ENCODE peak calls at places on chromosomes 1 and 21, in ten cellular contexts. One of them, this sample, is unnamed.

GRCh38 chr21:14273736-14274538 is 58.0 kb downstream of the RBM11 start:
- DNase-seq in lower lobe of right lung: peak
- DNase-seq in breast epithelium: peak
- DNase-seq in effector memory CD4-positive, alpha-beta T cell: no peak
- DNase-seq in sigmoid colon: no peak
- DNase-seq in hepatocyte: peak
- DNase-seq in thoracic aorta: no peak
- DNase-seq in mammary epithelial cell: peak
- DNase-seq in lung: peak
- DNase-seq in heart left ventricle: peak
- DNase-seq in this sample: peak

GRCh38 chr1:222994506-222995229 is 148.4 kb downstream of the TLR5 start:
- DNase-seq in lung: no peak
- DNase-seq in breast epithelium: no peak
- DNase-seq in heart left ventricle: no peak
- DNase-seq in sigmoid colon: no peak
- DNase-seq in hepatocyte: no peak
- DNase-seq in mammary epithelial cell: peak
- DNase-seq in lower lobe of right lung: no peak
- DNase-seq in effector memory CD4-positive, alpha-beta T cell: no peak
- DNase-seq in thoracic aorta: no peak
- DNase-seq in this sample: no peak

GRCh38 chr1:200242379-200243041 is 167.3 kb downstream of the ZNF281 start:
- DNase-seq in effector memory CD4-positive, alpha-beta T cell: no peak
- DNase-seq in lower lobe of right lung: no peak
- DNase-seq in breast epithelium: no peak
- DNase-seq in sigmoid colon: no peak
- DNase-seq in lung: no peak
- DNase-seq in thoracic aorta: no peak
- DNase-seq in hepatocyte: peak
- DNase-seq in mammary epithelial cell: no peak
- DNase-seq in heart left ventricle: peak
- DNase-seq in this sample: no peak

GRCh38 chr21:45022348-45022675 is 52.1 kb upstream of the ADARB1 start:
- DNase-seq in mammary epithelial cell: no peak
- DNase-seq in hepatocyte: peak
- DNase-seq in effector memory CD4-positive, alpha-beta T cell: no peak
- DNase-seq in thoracic aorta: no peak
- DNase-seq in lung: no peak
- DNase-seq in sigmoid colon: peak
- DNase-seq in heart left ventricle: peak
- DNase-seq in lower lobe of right lung: no peak
- DNase-seq in breast epithelium: no peak
- DNase-seq in this sample: peak

GRCh38 chr1:16888806-16889178 is 7.0 kb upstream of the RNU1-2 start:
- DNase-seq in mammary epithelial cell: no peak
- DNase-seq in effector memory CD4-positive, alpha-beta T cell: no peak
- DNase-seq in lung: no peak
- DNase-seq in lower lobe of right lung: no peak
- DNase-seq in heart left ventricle: no peak
- DNase-seq in hepatocyte: no peak
- DNase-seq in thoracic aorta: no peak
- DNase-seq in breast epithelium: no peak
- DNase-seq in sigmoid colon: no peak
- DNase-seq in this sample: no peak

GRCh38 chr1:228837817-228838716 is 102.8 kb downstream of the RHOU start:
- DNase-seq in heart left ventricle: peak
- DNase-seq in hepatocyte: peak
- DNase-seq in effector memory CD4-positive, alpha-beta T cell: no peak
- DNase-seq in thoracic aorta: no peak
- DNase-seq in sigmoid colon: peak
- DNase-seq in lung: peak
- DNase-seq in lower lobe of right lung: peak
- DNase-seq in breast epithelium: peak
- DNase-seq in mammary epithelial cell: peak
- DNase-seq in this sample: no peak

GRCh38 chr1:17462677-17463076 is 23.2 kb upstream of the RCC2 start:
- DNase-seq in thoracic aorta: no peak
- DNase-seq in lower lobe of right lung: no peak
- DNase-seq in effector memory CD4-positive, alpha-beta T cell: no peak
- DNase-seq in sigmoid colon: no peak
- DNase-seq in hepatocyte: no peak
- DNase-seq in heart left ventricle: no peak
- DNase-seq in mammary epithelial cell: no peak
- DNase-seq in lung: no peak
- DNase-seq in breast epithelium: no peak
- DNase-seq in this sample: no peak

GRCh38 chr1:56374026-56374974 is 205.1 kb downstream of the PLPP3 start:
- DNase-seq in heart left ventricle: no peak
- DNase-seq in lower lobe of right lung: no peak
- DNase-seq in mammary epithelial cell: no peak
- DNase-seq in breast epithelium: no peak
- DNase-seq in sigmoid colon: peak
- DNase-seq in effector memory CD4-positive, alpha-beta T cell: no peak
- DNase-seq in lung: no peak
- DNase-seq in thoracic aorta: no peak
- DNase-seq in hepatocyte: peak
- DNase-seq in this sample: no peak

GRCh38 chr1:174584071-174584470 is 136.3 kb downstream of the GPR52 start:
- DNase-seq in hepatocyte: no peak
- DNase-seq in sigmoid colon: no peak
- DNase-seq in effector memory CD4-positive, alpha-beta T cell: no peak
- DNase-seq in thoracic aorta: no peak
- DNase-seq in mammary epithelial cell: peak
- DNase-seq in lower lobe of right lung: no peak
- DNase-seq in breast epithelium: no peak
- DNase-seq in heart left ventricle: no peak
- DNase-seq in lung: no peak
- DNase-seq in this sample: no peak

GRCh38 chr1:33234588-33234990 is 21.7 kb upstream of the ZNF362 start:
- DNase-seq in sigmoid colon: no peak
- DNase-seq in lung: no peak
- DNase-seq in breast epithelium: no peak
- DNase-seq in hepatocyte: no peak
- DNase-seq in lower lobe of right lung: no peak
- DNase-seq in heart left ventricle: no peak
- DNase-seq in effector memory CD4-positive, alpha-beta T cell: no peak
- DNase-seq in thoracic aorta: no peak
- DNase-seq in mammary epithelial cell: no peak
- DNase-seq in this sample: peak

GRCh38 chr1:221714227-221715116 is 27.4 kb downstream of the DUSP10 start:
- DNase-seq in thoracic aorta: no peak
- DNase-seq in lower lobe of right lung: no peak
- DNase-seq in sigmoid colon: no peak
- DNase-seq in lung: no peak
- DNase-seq in heart left ventricle: no peak
- DNase-seq in effector memory CD4-positive, alpha-beta T cell: no peak
- DNase-seq in breast epithelium: no peak
- DNase-seq in hepatocyte: no peak
- DNase-seq in mammary epithelial cell: no peak
- DNase-seq in this sample: peak

GRCh38 chr1:205916541-205916940 is 26.7 kb downstream of the SLC26A9 start:
- DNase-seq in heart left ventricle: no peak
- DNase-seq in sigmoid colon: no peak
- DNase-seq in effector memory CD4-positive, alpha-beta T cell: no peak
- DNase-seq in thoracic aorta: no peak
- DNase-seq in hepatocyte: no peak
- DNase-seq in mammary epithelial cell: peak
- DNase-seq in lung: no peak
- DNase-seq in lower lobe of right lung: no peak
- DNase-seq in breast epithelium: no peak
- DNase-seq in this sample: no peak

GRCh38 chr1:203167026-203167912 is 8.4 kb downstream of the MYBPH start:
- DNase-seq in breast epithelium: no peak
- DNase-seq in thoracic aorta: no peak
- DNase-seq in lower lobe of right lung: no peak
- DNase-seq in lung: no peak
- DNase-seq in sigmoid colon: no peak
- DNase-seq in mammary epithelial cell: no peak
- DNase-seq in hepatocyte: no peak
- DNase-seq in effector memory CD4-positive, alpha-beta T cell: no peak
- DNase-seq in heart left ventricle: no peak
- DNase-seq in this sample: no peak

GRCh38 chr1:203165800-203166161 is 9.8 kb downstream of the MYBPH start:
- DNase-seq in lung: no peak
- DNase-seq in heart left ventricle: no peak
- DNase-seq in mammary epithelial cell: no peak
- DNase-seq in effector memory CD4-positive, alpha-beta T cell: no peak
- DNase-seq in breast epithelium: no peak
- DNase-seq in sigmoid colon: no peak
- DNase-seq in lower lobe of right lung: no peak
- DNase-seq in thoracic aorta: no peak
- DNase-seq in hepatocyte: no peak
- DNase-seq in this sample: no peak

GRCh38 chr1:203167913-203168200 is 7.8 kb downstream of the MYBPH start:
- DNase-seq in thoracic aorta: no peak
- DNase-seq in lower lobe of right lung: no peak
- DNase-seq in lung: no peak
- DNase-seq in sigmoid colon: no peak
- DNase-seq in breast epithelium: no peak
- DNase-seq in hepatocyte: no peak
- DNase-seq in heart left ventricle: no peak
- DNase-seq in mammary epithelial cell: no peak
- DNase-seq in effector memory CD4-positive, alpha-beta T cell: no peak
- DNase-seq in this sample: no peak

GRCh38 chr1:203165101-203165799 is 10.4 kb downstream of the MYBPH start:
- DNase-seq in mammary epithelial cell: no peak
- DNase-seq in breast epithelium: no peak
- DNase-seq in effector memory CD4-positive, alpha-beta T cell: no peak
- DNase-seq in heart left ventricle: no peak
- DNase-seq in sigmoid colon: no peak
- DNase-seq in hepatocyte: no peak
- DNase-seq in lower lobe of right lung: peak
- DNase-seq in thoracic aorta: no peak
- DNase-seq in lung: no peak
- DNase-seq in this sample: no peak

GRCh38 chr1:203166192-203166940 is 9.3 kb downstream of the MYBPH start:
- DNase-seq in heart left ventricle: no peak
- DNase-seq in mammary epithelial cell: no peak
- DNase-seq in hepatocyte: peak
- DNase-seq in sigmoid colon: no peak
- DNase-seq in lung: no peak
- DNase-seq in effector memory CD4-positive, alpha-beta T cell: no peak
- DNase-seq in lower lobe of right lung: no peak
- DNase-seq in breast epithelium: no peak
- DNase-seq in thoracic aorta: no peak
- DNase-seq in this sample: peak
- H3K27ac ChIP-seq in heart left ventricle: no peak
- H3K27ac ChIP-seq in mammary epithelial cell: no peak
- H3K27ac ChIP-seq in hepatocyte: no peak
- H3K27ac ChIP-seq in sigmoid colon: no peak
- H3K27ac ChIP-seq in lung: no peak
- H3K27ac ChIP-seq in effector memory CD4-positive, alpha-beta T cell: no peak
- H3K27ac ChIP-seq in lower lobe of right lung: no peak
- H3K27ac ChIP-seq in breast epithelium: no peak
- H3K27ac ChIP-seq in thoracic aorta: no peak
- H3K27ac ChIP-seq in this sample: no peak

DNA sequence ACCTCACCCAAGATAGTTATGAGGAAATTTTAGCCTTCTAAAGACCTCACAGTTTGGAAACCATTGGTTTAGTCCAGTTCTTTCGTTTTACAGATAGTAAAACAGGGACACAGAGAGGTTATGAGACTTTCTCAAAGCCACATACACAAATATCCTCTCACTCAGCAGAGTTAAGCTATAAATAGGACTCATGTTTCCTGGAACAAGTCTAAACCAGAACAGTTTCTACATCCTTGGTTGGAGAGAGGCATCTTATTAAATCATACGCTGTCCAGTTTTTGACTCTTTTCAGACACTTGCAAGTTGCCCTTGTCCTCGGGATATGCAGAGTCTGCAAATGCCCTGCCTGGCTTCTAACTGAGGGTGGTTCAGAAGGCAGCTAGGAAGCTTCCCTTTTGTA is 462.1 kb upstream of the DEPDC1 start:
- DNase-seq in effector memory CD4-positive, alpha-beta T cell: no peak
- DNase-seq in thoracic aorta: no peak
- DNase-seq in lung: no peak
- DNase-seq in lower lobe of right lung: no peak
- DNase-seq in mammary epithelial cell: no peak
- DNase-seq in heart left ventricle: no peak
- DNase-seq in hepatocyte: no peak
- DNase-seq in sigmoid colon: no peak
- DNase-seq in breast epithelium: no peak
- DNase-seq in this sample: no peak
- H3K4me3 ChIP-seq in effector memory CD4-positive, alpha-beta T cell: no peak
- H3K4me3 ChIP-seq in thoracic aorta: peak
- H3K4me3 ChIP-seq in lung: no peak
- H3K4me3 ChIP-seq in lower lobe of right lung: no peak
- H3K4me3 ChIP-seq in mammary epithelial cell: no peak
- H3K4me3 ChIP-seq in heart left ventricle: no peak
- H3K4me3 ChIP-seq in hepatocyte: no peak
- H3K4me3 ChIP-seq in sigmoid colon: no peak
- H3K4me3 ChIP-seq in breast epithelium: no peak
- H3K4me3 ChIP-seq in this sample: no peak

DNA sequence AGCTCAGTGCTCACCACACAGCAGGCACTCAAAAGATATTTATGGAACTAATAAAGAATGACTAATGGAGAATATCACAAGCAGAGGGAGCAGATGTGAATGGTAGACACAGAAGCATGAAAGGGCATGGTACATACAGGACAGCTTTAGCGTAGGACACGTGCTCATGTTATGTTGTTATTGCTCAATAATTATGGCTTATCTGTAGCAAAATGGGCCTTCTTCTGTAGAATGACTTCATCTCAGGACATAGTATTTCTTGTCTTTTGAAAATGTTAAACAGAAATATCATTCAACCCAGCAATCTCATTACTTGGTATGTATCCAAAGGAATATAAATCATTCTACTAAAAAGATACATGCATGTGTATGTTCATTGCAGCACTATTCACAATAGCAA is 58.9 kb upstream of the EXO1 start:
- DNase-seq in breast epithelium: no peak
- DNase-seq in sigmoid colon: no peak
- DNase-seq in effector memory CD4-positive, alpha-beta T cell: no peak
- DNase-seq in heart left ventricle: no peak
- DNase-seq in mammary epithelial cell: no peak
- DNase-seq in lung: no peak
- DNase-seq in hepatocyte: no peak
- DNase-seq in lower lobe of right lung: no peak
- DNase-seq in thoracic aorta: no peak
- DNase-seq in this sample: no peak
- H3K27ac ChIP-seq in breast epithelium: no peak
- H3K27ac ChIP-seq in sigmoid colon: no peak
- H3K27ac ChIP-seq in effector memory CD4-positive, alpha-beta T cell: no peak
- H3K27ac ChIP-seq in heart left ventricle: no peak
- H3K27ac ChIP-seq in mammary epithelial cell: no peak
- H3K27ac ChIP-seq in lung: no peak
- H3K27ac ChIP-seq in hepatocyte: no peak
- H3K27ac ChIP-seq in lower lobe of right lung: no peak
- H3K27ac ChIP-seq in thoracic aorta: no peak
- H3K27ac ChIP-seq in this sample: no peak

DNA sequence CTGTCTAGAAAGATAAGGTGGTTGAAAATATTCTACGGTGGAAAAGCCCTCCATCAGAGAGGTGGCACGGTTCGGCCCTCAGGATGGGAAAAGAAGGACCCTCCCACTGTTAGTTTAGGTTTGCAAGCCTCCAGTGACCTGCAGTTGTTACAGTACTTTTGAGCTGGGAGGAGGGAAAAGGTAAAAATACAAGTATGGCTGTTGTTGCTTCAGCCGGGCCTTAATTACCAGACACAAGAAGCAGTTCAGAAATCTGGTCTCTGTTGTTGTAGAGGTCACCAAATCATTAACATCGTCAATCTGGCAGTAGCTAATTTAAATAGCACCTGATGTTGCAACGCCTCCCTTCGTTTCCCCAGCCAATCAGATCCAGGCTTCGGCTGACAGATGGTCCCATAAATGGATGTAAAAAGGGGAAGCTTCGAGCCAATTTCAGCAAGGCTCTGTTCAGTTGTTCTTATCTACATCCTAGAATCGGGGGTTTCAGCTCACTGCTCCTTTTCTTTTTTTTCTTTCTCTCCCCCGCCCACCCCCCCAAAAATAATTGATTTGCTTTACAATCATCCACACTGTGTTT is at the start of gene ELAVL4:
- DNase-seq in lung: no peak
- DNase-seq in thoracic aorta: no peak
- DNase-seq in mammary epithelial cell: no peak
- DNase-seq in breast epithelium: no peak
- DNase-seq in sigmoid colon: no peak
- DNase-seq in heart left ventricle: no peak
- DNase-seq in lower lobe of right lung: no peak
- DNase-seq in hepatocyte: no peak
- DNase-seq in effector memory CD4-positive, alpha-beta T cell: no peak
- DNase-seq in this sample: peak
- H3K4me3 ChIP-seq in lung: no peak
- H3K4me3 ChIP-seq in thoracic aorta: peak
- H3K4me3 ChIP-seq in mammary epithelial cell: no peak
- H3K4me3 ChIP-seq in breast epithelium: no peak
- H3K4me3 ChIP-seq in sigmoid colon: no peak
- H3K4me3 ChIP-seq in heart left ventricle: no peak
- H3K4me3 ChIP-seq in lower lobe of right lung: no peak
- H3K4me3 ChIP-seq in hepatocyte: no peak
- H3K4me3 ChIP-seq in effector memory CD4-positive, alpha-beta T cell: no peak
- H3K4me3 ChIP-seq in this sample: no peak

This sample was measured in endodermal cell.